ENCODE peak calls at places on chromosomes 5 and 9, in six cellular contexts. One of them, this sample, is unnamed.

GRCh38 chr9:6937209-6937608 is 179.4 kb downstream of the KDM4C start:
- DNase-seq in naive thymus-derived CD4-positive, alpha-beta T cell: no peak
- DNase-seq in mesenchymal stem cell: no peak
- DNase-seq in A549: no peak
- DNase-seq in lower lobe of right lung: no peak
- DNase-seq in lung: no peak
- DNase-seq in this sample: no peak

GRCh38 chr9:92171281-92171680 is 56.1 kb upstream of the SPTLC1 start:
- DNase-seq in naive thymus-derived CD4-positive, alpha-beta T cell: no peak
- DNase-seq in mesenchymal stem cell: no peak
- DNase-seq in A549: no peak
- DNase-seq in lower lobe of right lung: no peak
- DNase-seq in lung: no peak
- DNase-seq in this sample: no peak

GRCh38 chr5:58775699-58776098 is 192.8 kb downstream of the RAB3C start:
- DNase-seq in naive thymus-derived CD4-positive, alpha-beta T cell: no peak
- DNase-seq in mesenchymal stem cell: no peak
- DNase-seq in A549: no peak
- DNase-seq in lower lobe of right lung: no peak
- DNase-seq in lung: no peak
- DNase-seq in this sample: no peak

GRCh38 chr5:96146675-96147074 is 185.0 kb upstream of the ELL2 start:
- DNase-seq in naive thymus-derived CD4-positive, alpha-beta T cell: no peak
- DNase-seq in mesenchymal stem cell: peak
- DNase-seq in A549: no peak
- DNase-seq in lower lobe of right lung: no peak
- DNase-seq in lung: no peak
- DNase-seq in this sample: no peak

GRCh38 chr9:79742145-79742820 is 170.5 kb downstream of the TLE4 start:
- DNase-seq in naive thymus-derived CD4-positive, alpha-beta T cell: no peak
- DNase-seq in mesenchymal stem cell: no peak
- DNase-seq in A549: no peak
- DNase-seq in lower lobe of right lung: no peak
- DNase-seq in lung: no peak
- DNase-seq in this sample: peak

GRCh38 chr5:149829954-149830353 is 99.8 kb downstream of the PPARGC1B start:
- DNase-seq in naive thymus-derived CD4-positive, alpha-beta T cell: no peak
- DNase-seq in mesenchymal stem cell: no peak
- DNase-seq in A549: peak
- DNase-seq in lower lobe of right lung: no peak
- DNase-seq in lung: no peak
- DNase-seq in this sample: no peak

GRCh38 chr5:145856285-145856818 is 16.5 kb downstream of the GRXCR2 start:
- DNase-seq in naive thymus-derived CD4-positive, alpha-beta T cell: peak
- DNase-seq in mesenchymal stem cell: peak
- DNase-seq in A549: no peak
- DNase-seq in lower lobe of right lung: peak
- DNase-seq in lung: no peak
- DNase-seq in this sample: peak

GRCh38 chr5:167030500-167031120 is 1260.8 kb upstream of the WWC1 start:
- DNase-seq in naive thymus-derived CD4-positive, alpha-beta T cell: no peak
- DNase-seq in mesenchymal stem cell: no peak
- DNase-seq in A549: peak
- DNase-seq in lower lobe of right lung: no peak
- DNase-seq in lung: no peak
- DNase-seq in this sample: peak

GRCh38 chr5:67983251-67983941 is 232.2 kb upstream of the PIK3R1 start:
- DNase-seq in naive thymus-derived CD4-positive, alpha-beta T cell: no peak
- DNase-seq in mesenchymal stem cell: peak
- DNase-seq in A549: no peak
- DNase-seq in lower lobe of right lung: no peak
- DNase-seq in lung: no peak
- DNase-seq in this sample: peak

GRCh38 chr9:137973829-137974416 is 96.3 kb downstream of the CACNA1B start:
- DNase-seq in naive thymus-derived CD4-positive, alpha-beta T cell: no peak
- DNase-seq in mesenchymal stem cell: no peak
- DNase-seq in A549: no peak
- DNase-seq in lower lobe of right lung: peak
- DNase-seq in lung: no peak
- DNase-seq in this sample: no peak

GRCh38 chr9:1207681-1208080 is 157.5 kb downstream of the DMRT2 start:
- DNase-seq in naive thymus-derived CD4-positive, alpha-beta T cell: no peak
- DNase-seq in mesenchymal stem cell: no peak
- DNase-seq in A549: no peak
- DNase-seq in lower lobe of right lung: no peak
- DNase-seq in lung: no peak
- DNase-seq in this sample: no peak

GRCh38 chr9:69174645-69175487 is 789 bp downstream of the TJP2 start:
- DNase-seq in naive thymus-derived CD4-positive, alpha-beta T cell: peak
- DNase-seq in mesenchymal stem cell: peak
- DNase-seq in A549: no peak
- DNase-seq in lower lobe of right lung: no peak
- DNase-seq in lung: no peak
- DNase-seq in this sample: peak

GRCh38 chr5:146466521-146467349 is 19.6 kb downstream of the TCERG1 start:
- DNase-seq in naive thymus-derived CD4-positive, alpha-beta T cell: no peak
- DNase-seq in mesenchymal stem cell: peak
- DNase-seq in A549: peak
- DNase-seq in lower lobe of right lung: no peak
- DNase-seq in lung: no peak
- DNase-seq in this sample: peak

GRCh38 chr5:163880307-163880706 is 374.9 kb downstream of the MAT2B start:
- DNase-seq in naive thymus-derived CD4-positive, alpha-beta T cell: no peak
- DNase-seq in mesenchymal stem cell: peak
- DNase-seq in A549: no peak
- DNase-seq in lower lobe of right lung: no peak
- DNase-seq in lung: no peak
- DNase-seq in this sample: peak

GRCh38 chr9:116504893-116505480 is 182.1 kb upstream of the TRIM32 start:
- DNase-seq in naive thymus-derived CD4-positive, alpha-beta T cell: no peak
- DNase-seq in mesenchymal stem cell: no peak
- DNase-seq in A549: no peak
- DNase-seq in lower lobe of right lung: no peak
- DNase-seq in lung: no peak
- DNase-seq in this sample: no peak

GRCh38 chr5:40877371-40877988 is 31.8 kb upstream of the C7 start:
- DNase-seq in naive thymus-derived CD4-positive, alpha-beta T cell: no peak
- DNase-seq in mesenchymal stem cell: no peak
- DNase-seq in A549: no peak
- DNase-seq in lower lobe of right lung: no peak
- DNase-seq in lung: no peak
- DNase-seq in this sample: no peak

GRCh38 chr9:97632406-97632991 is 669 bp downstream of the TSTD2 start:
- DNase-seq in naive thymus-derived CD4-positive, alpha-beta T cell: peak
- DNase-seq in mesenchymal stem cell: peak
- DNase-seq in A549: no peak
- DNase-seq in lower lobe of right lung: peak
- DNase-seq in lung: no peak
- DNase-seq in this sample: peak

GRCh38 chr5:78467744-78468357 is 107.4 kb downstream of the SCAMP1 start:
- DNase-seq in naive thymus-derived CD4-positive, alpha-beta T cell: no peak
- DNase-seq in mesenchymal stem cell: peak
- DNase-seq in A549: peak
- DNase-seq in lower lobe of right lung: no peak
- DNase-seq in lung: no peak
- DNase-seq in this sample: peak

GRCh38 chr5:154395407-154396106 is 50.2 kb upstream of the SAP30L start:
- DNase-seq in naive thymus-derived CD4-positive, alpha-beta T cell: no peak
- DNase-seq in mesenchymal stem cell: no peak
- DNase-seq in A549: no peak
- DNase-seq in lower lobe of right lung: no peak
- DNase-seq in lung: peak
- DNase-seq in this sample: no peak

GRCh38 chr9:127974769-127975261 is 6.0 kb downstream of the EEIG1 start:
- DNase-seq in naive thymus-derived CD4-positive, alpha-beta T cell: no peak
- DNase-seq in mesenchymal stem cell: no peak
- DNase-seq in A549: no peak
- DNase-seq in lower lobe of right lung: no peak
- DNase-seq in lung: no peak
- DNase-seq in this sample: peak

DNA sequence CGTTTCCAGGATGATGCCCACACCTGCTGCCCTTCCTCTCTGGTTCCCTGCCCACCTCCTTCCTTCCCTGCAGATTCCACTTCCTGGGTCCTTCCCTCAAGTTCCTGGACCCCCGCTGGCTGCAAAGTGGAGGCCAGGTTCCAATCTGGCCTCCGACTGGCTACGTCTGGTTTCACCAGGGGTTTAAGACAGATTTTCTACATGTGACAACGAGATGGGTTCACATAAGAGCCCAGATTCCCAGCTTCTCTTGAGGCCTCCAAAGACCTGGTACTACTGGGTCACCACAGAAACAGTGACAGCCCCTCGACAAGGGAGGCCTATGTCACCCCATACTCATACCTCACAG is 2.1 kb downstream of the MGAT4B start:
- DNase-seq in naive thymus-derived CD4-positive, alpha-beta T cell: no peak
- DNase-seq in mesenchymal stem cell: no peak
- DNase-seq in A549: no peak
- DNase-seq in lower lobe of right lung: no peak
- DNase-seq in lung: no peak
- DNase-seq in this sample: no peak
- H3K27ac ChIP-seq in naive thymus-derived CD4-positive, alpha-beta T cell: peak
- H3K27ac ChIP-seq in mesenchymal stem cell: no peak
- H3K27ac ChIP-seq in A549: peak
- H3K27ac ChIP-seq in lower lobe of right lung: peak
- H3K27ac ChIP-seq in lung: no peak
- H3K27ac ChIP-seq in this sample: no peak

DNA sequence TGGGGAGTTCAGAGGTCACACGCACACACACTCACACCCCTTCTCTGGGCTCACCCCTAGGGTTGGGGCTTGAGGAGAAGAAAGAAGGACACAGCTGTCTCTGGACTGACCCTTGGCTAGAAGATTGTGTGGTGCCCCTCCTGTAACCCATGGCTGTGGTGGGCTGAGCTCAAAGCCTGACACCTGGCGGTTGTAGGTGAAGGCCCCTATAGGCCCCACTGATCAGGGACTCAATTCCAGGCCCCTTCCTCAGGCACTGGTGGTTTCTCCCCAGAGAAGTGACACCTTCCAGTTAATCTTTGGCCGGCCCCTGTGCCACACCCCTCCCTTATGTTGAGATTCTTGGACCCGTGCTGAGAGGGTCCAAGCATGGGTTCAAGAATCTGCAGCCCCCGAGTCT is 35.2 kb upstream of the CRB2 start:
- DNase-seq in naive thymus-derived CD4-positive, alpha-beta T cell: no peak
- DNase-seq in mesenchymal stem cell: no peak
- DNase-seq in A549: no peak
- DNase-seq in lower lobe of right lung: no peak
- DNase-seq in lung: no peak
- DNase-seq in this sample: no peak
- H3K27ac ChIP-seq in naive thymus-derived CD4-positive, alpha-beta T cell: no peak
- H3K27ac ChIP-seq in mesenchymal stem cell: no peak
- H3K27ac ChIP-seq in A549: no peak
- H3K27ac ChIP-seq in lower lobe of right lung: no peak
- H3K27ac ChIP-seq in lung: no peak
- H3K27ac ChIP-seq in this sample: no peak

GRCh38 chr5:1005362-1005851 is 3.2 kb upstream of the NKD2 start:
- DNase-seq in naive thymus-derived CD4-positive, alpha-beta T cell: peak
- DNase-seq in mesenchymal stem cell: no peak
- DNase-seq in A549: no peak
- DNase-seq in lower lobe of right lung: no peak
- DNase-seq in lung: peak
- DNase-seq in this sample: no peak

GRCh38 chr5:1004598-1005361 is 3.8 kb upstream of the NKD2 start:
- DNase-seq in naive thymus-derived CD4-positive, alpha-beta T cell: peak
- DNase-seq in mesenchymal stem cell: peak
- DNase-seq in A549: peak
- DNase-seq in lower lobe of right lung: peak
- DNase-seq in lung: peak
- DNase-seq in this sample: peak

GRCh38 chr5:1007221-1007680 is 1.4 kb upstream of the NKD2 start:
- DNase-seq in naive thymus-derived CD4-positive, alpha-beta T cell: peak
- DNase-seq in mesenchymal stem cell: no peak
- DNase-seq in A549: no peak
- DNase-seq in lower lobe of right lung: peak
- DNase-seq in lung: peak
- DNase-seq in this sample: no peak

GRCh38 chr5:1006656-1007071 is 1.9 kb upstream of the NKD2 start:
- DNase-seq in naive thymus-derived CD4-positive, alpha-beta T cell: peak
- DNase-seq in mesenchymal stem cell: no peak
- DNase-seq in A549: no peak
- DNase-seq in lower lobe of right lung: peak
- DNase-seq in lung: peak
- DNase-seq in this sample: no peak

DNA sequence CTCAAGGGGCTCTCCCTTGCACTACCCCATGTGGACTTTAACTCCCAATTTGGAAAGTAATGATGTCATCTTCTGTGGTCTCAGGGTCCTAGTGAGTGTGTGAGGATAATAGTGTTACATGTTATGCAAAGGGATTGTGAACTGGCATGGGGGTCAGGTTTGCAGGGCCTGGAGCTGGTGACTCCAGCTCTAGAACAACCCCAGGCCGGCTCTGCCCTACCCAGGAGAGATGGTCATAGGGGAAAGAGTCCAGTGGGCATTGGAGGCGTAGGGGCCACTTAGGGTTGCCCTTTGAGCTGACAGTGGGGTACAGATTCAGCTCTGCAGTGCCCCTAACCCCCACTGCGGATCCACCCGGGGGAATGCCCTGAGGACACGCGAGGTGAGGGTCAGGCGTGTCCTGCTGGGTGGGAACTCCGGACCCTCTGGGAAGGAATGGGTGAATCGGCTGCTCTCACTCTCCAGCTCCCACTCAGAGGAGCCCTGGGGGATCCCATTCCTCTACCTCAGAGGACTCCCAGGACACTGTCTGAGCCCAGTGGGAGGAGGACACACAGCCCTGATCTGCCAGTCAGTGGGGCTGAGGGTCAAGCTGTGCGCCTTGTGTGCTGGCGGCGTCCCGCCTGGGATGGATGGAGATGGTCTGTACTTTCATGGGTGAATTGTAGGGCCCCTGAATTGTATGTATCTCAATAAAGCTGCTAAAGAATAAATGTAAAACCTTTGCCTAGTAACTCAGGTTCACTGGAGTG is 2.5 kb upstream of the NKD2 start:
- DNase-seq in naive thymus-derived CD4-positive, alpha-beta T cell: peak
- DNase-seq in mesenchymal stem cell: no peak
- DNase-seq in A549: no peak
- DNase-seq in lower lobe of right lung: peak
- DNase-seq in lung: peak
- DNase-seq in this sample: no peak
- H3K27ac ChIP-seq in naive thymus-derived CD4-positive, alpha-beta T cell: no peak
- H3K27ac ChIP-seq in mesenchymal stem cell: no peak
- H3K27ac ChIP-seq in A549: no peak
- H3K27ac ChIP-seq in lower lobe of right lung: no peak
- H3K27ac ChIP-seq in lung: no peak
- H3K27ac ChIP-seq in this sample: no peak

DNA sequence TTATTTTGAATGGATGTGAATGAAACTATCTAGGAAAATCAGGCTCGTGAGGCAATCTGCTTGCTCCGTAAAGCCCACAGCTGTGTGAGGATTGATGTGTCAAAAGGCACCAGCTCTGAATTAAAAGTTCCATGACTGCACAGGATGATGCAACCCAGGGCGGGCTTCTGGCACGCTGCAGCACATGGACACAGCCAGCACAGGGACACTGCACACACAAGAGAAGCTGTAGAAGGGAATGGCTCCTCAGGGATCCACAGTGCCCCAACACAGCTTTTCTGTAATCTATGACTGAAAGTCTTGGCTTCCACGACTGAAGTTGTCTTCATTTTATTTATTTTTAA is 151.0 kb downstream of the GCNT1 start:
- DNase-seq in naive thymus-derived CD4-positive, alpha-beta T cell: no peak
- DNase-seq in mesenchymal stem cell: peak
- DNase-seq in A549: no peak
- DNase-seq in lower lobe of right lung: peak
- DNase-seq in lung: peak
- DNase-seq in this sample: no peak
- H3K27ac ChIP-seq in naive thymus-derived CD4-positive, alpha-beta T cell: no peak
- H3K27ac ChIP-seq in mesenchymal stem cell: no peak
- H3K27ac ChIP-seq in A549: no peak
- H3K27ac ChIP-seq in lower lobe of right lung: no peak
- H3K27ac ChIP-seq in lung: no peak
- H3K27ac ChIP-seq in this sample: no peak

GRCh38 chr9:38687389-38687842 is 32.5 kb downstream of the FAM240B start:
- DNase-seq in naive thymus-derived CD4-positive, alpha-beta T cell: peak
- DNase-seq in mesenchymal stem cell: peak
- DNase-seq in A549: peak
- DNase-seq in lower lobe of right lung: peak
- DNase-seq in lung: peak
- DNase-seq in this sample: no peak
- H3K27ac ChIP-seq in naive thymus-derived CD4-positive, alpha-beta T cell: no peak
- H3K27ac ChIP-seq in mesenchymal stem cell: peak
- H3K27ac ChIP-seq in A549: peak
- H3K27ac ChIP-seq in lower lobe of right lung: peak
- H3K27ac ChIP-seq in lung: no peak
- H3K27ac ChIP-seq in this sample: no peak

This sample was measured in cardiac muscle cell.